ENCODE peak calls at places on chromosomes 7 and 10, in nine cellular contexts. F is mammary epithelial cell, T is GM03348, O is IMR-90, K is NCI-H1105, B is ureter, Y is AG04450, U is left lobe of liver, L is osteocyte. J is an unnamed sample.

GRCh38 chr10:124646483-124647352 is 97.5 kb downstream of the FAM53B start:
- DNase-seq in U (peak), L (no peak), F (no peak), O (peak), B (peak), Y (peak), T (peak), K (no peak), J (peak)

GRCh38 chr10:13450078-13450477 is 78.7 kb downstream of the BEND7 start:
- DNase-seq in O (peak), B (no peak), U (no peak), Y (no peak), L (no peak), T (peak), F (peak), K (no peak), J (no peak)

GRCh38 chr7:1569016-1569415 is 816 bp downstream of the PSMG3 start:
- DNase-seq in K (no peak), T (no peak), F (peak), L (no peak), O (peak), Y (no peak), U (no peak), B (no peak), J (peak)

GRCh38 chr10:124535731-124536495 is 74.3 kb downstream of the LHPP start:
- DNase-seq in O (no peak), K (no peak), Y (no peak), U (no peak), T (no peak), B (no peak), L (no peak), F (no peak), J (no peak)

GRCh38 chr10:14751576-14752330 is 22.9 kb downstream of the FAM107B start:
- DNase-seq in F (no peak), L (no peak), Y (no peak), O (peak), T (peak), B (no peak), U (no peak), K (no peak), J (peak)

GRCh38 chr7:18151419-18151818 is 123.8 kb upstream of the PRPS1L1 start:
- DNase-seq in K (no peak), U (no peak), L (no peak), O (no peak), Y (no peak), B (no peak), F (no peak), T (no peak), J (no peak)

GRCh38 chr10:124221356-124222297 is 128.2 kb upstream of the CHST15 start:
- DNase-seq in B (no peak), U (no peak), K (no peak), Y (no peak), O (no peak), F (peak), L (no peak), T (no peak), J (no peak)

GRCh38 chr7:70037171-70037933 is 439.1 kb downstream of the AUTS2 start:
- DNase-seq in L (no peak), B (no peak), O (no peak), U (no peak), T (peak), K (no peak), Y (no peak), F (no peak), J (no peak)

GRCh38 chr7:37267251-37267650 is 181.4 kb downstream of the ELMO1 start:
- DNase-seq in L (no peak), T (no peak), O (no peak), F (no peak), B (no peak), Y (no peak), K (no peak), U (no peak), J (no peak)

GRCh38 chr10:132575320-132576201 is 38.0 kb downstream of the INPP5A start:
- DNase-seq in Y (peak), L (no peak), K (no peak), O (peak), T (no peak), U (no peak), B (peak), F (no peak), J (peak)

GRCh38 chr7:74290590-74290950 is 1.4 kb downstream of the CLIP2 start:
- DNase-seq in Y (no peak), T (no peak), O (no peak), L (no peak), K (peak), U (no peak), B (no peak), F (no peak), J (no peak)

GRCh38 chr7:78530351-78530750 is 731.8 kb downstream of the PHTF2 start:
- DNase-seq in U (no peak), O (peak), F (peak), T (peak), B (no peak), L (no peak), Y (peak), K (no peak), J (no peak)

GRCh38 chr10:71260622-71261325 is 48.4 kb downstream of the UNC5B start:
- DNase-seq in Y (peak), U (no peak), L (no peak), F (peak), B (no peak), K (no peak), T (peak), O (peak), J (peak)

GRCh38 chr7:108660465-108660864 is 90.8 kb downstream of the DNAJB9 start:
- DNase-seq in U (no peak), K (no peak), Y (no peak), F (no peak), O (peak), B (no peak), L (no peak), T (peak), J (no peak)

GRCh38 chr10:45464958-45465567 is 91.0 kb downstream of the ALOX5 start:
- DNase-seq in F (peak), O (peak), U (peak), Y (peak), L (peak), K (no peak), T (peak), B (peak), J (peak)